ENCODE peak calls at places on chromosomes 13 and 19, in eight cellular contexts. One of them, this sample, is unnamed.

GRCh38 chr13:112251930-112252585 is 124.1 kb upstream of the SPACA7 start:
- DNase-seq in kidney glomerular epithelial cell: no peak
- DNase-seq in CD8-positive, alpha-beta memory T cell: no peak
- DNase-seq in stimulated activated CD4-positive, alpha-beta T cell treated with anti-CD3 and anti-CD28 coated beads, TNF-alpha, amount 100 ng/mL, for 4 hours: no peak
- DNase-seq in GM03348: no peak
- DNase-seq in NCI-H774: no peak
- DNase-seq in HuH-7: no peak
- DNase-seq in immature natural killer cell: no peak
- DNase-seq in this sample: no peak

GRCh38 chr13:60335531-60335930 is 61.5 kb upstream of the TDRD3 start:
- DNase-seq in CD8-positive, alpha-beta memory T cell: no peak
- DNase-seq in immature natural killer cell: peak; percentile 6
- DNase-seq in NCI-H774: no peak
- DNase-seq in stimulated activated CD4-positive, alpha-beta T cell treated with anti-CD3 and anti-CD28 coated beads, TNF-alpha, amount 100 ng/mL, for 4 hours: no peak
- DNase-seq in kidney glomerular epithelial cell: peak; percentile 10
- DNase-seq in HuH-7: no peak
- DNase-seq in GM03348: peak; percentile 38
- DNase-seq in this sample: no peak

GRCh38 chr13:50531917-50532899 is 311.3 kb downstream of the DLEU7 start:
- DNase-seq in immature natural killer cell: peak; percentile 24
- DNase-seq in NCI-H774: no peak
- DNase-seq in HuH-7: no peak
- DNase-seq in CD8-positive, alpha-beta memory T cell: no peak
- DNase-seq in stimulated activated CD4-positive, alpha-beta T cell treated with anti-CD3 and anti-CD28 coated beads, TNF-alpha, amount 100 ng/mL, for 4 hours: no peak
- DNase-seq in kidney glomerular epithelial cell: peak; percentile 43
- DNase-seq in GM03348: peak; percentile 27
- DNase-seq in this sample: no peak

GRCh38 chr19:45444318-45445041 is 20.8 kb upstream of the ERCC1 start:
- DNase-seq in CD8-positive, alpha-beta memory T cell: peak; percentile 82
- DNase-seq in GM03348: peak; percentile 90
- DNase-seq in stimulated activated CD4-positive, alpha-beta T cell treated with anti-CD3 and anti-CD28 coated beads, TNF-alpha, amount 100 ng/mL, for 4 hours: peak; percentile 56
- DNase-seq in kidney glomerular epithelial cell: peak; percentile 40
- DNase-seq in HuH-7: peak; percentile 83
- DNase-seq in immature natural killer cell: peak; percentile 93
- DNase-seq in NCI-H774: peak; percentile 71
- DNase-seq in this sample: peak; percentile 96

GRCh38 chr19:38375098-38375493 is 725 bp downstream of the PSMD8 start:
- DNase-seq in kidney glomerular epithelial cell: peak; percentile 40
- DNase-seq in HuH-7: no peak
- DNase-seq in GM03348: no peak
- DNase-seq in immature natural killer cell: no peak
- DNase-seq in NCI-H774: no peak
- DNase-seq in stimulated activated CD4-positive, alpha-beta T cell treated with anti-CD3 and anti-CD28 coated beads, TNF-alpha, amount 100 ng/mL, for 4 hours: no peak
- DNase-seq in CD8-positive, alpha-beta memory T cell: no peak
- DNase-seq in this sample: no peak

GRCh38 chr19:49588370-49589122 is 2.4 kb upstream of the PRR12 start:
- DNase-seq in stimulated activated CD4-positive, alpha-beta T cell treated with anti-CD3 and anti-CD28 coated beads, TNF-alpha, amount 100 ng/mL, for 4 hours: no peak
- DNase-seq in CD8-positive, alpha-beta memory T cell: peak; percentile 42
- DNase-seq in immature natural killer cell: no peak
- DNase-seq in kidney glomerular epithelial cell: no peak
- DNase-seq in NCI-H774: no peak
- DNase-seq in HuH-7: no peak
- DNase-seq in GM03348: no peak
- DNase-seq in this sample: no peak

GRCh38 chr13:50706505-50706904 is 137.0 kb downstream of the DLEU7 start:
- DNase-seq in NCI-H774: no peak
- DNase-seq in immature natural killer cell: no peak
- DNase-seq in stimulated activated CD4-positive, alpha-beta T cell treated with anti-CD3 and anti-CD28 coated beads, TNF-alpha, amount 100 ng/mL, for 4 hours: no peak
- DNase-seq in CD8-positive, alpha-beta memory T cell: no peak
- DNase-seq in kidney glomerular epithelial cell: no peak
- DNase-seq in HuH-7: no peak
- DNase-seq in GM03348: no peak
- DNase-seq in this sample: no peak

GRCh38 chr19:5138606-5139594 is 170.0 kb downstream of the KDM4B start:
- DNase-seq in NCI-H774: no peak
- DNase-seq in kidney glomerular epithelial cell: no peak
- DNase-seq in stimulated activated CD4-positive, alpha-beta T cell treated with anti-CD3 and anti-CD28 coated beads, TNF-alpha, amount 100 ng/mL, for 4 hours: peak; percentile 35
- DNase-seq in GM03348: no peak
- DNase-seq in CD8-positive, alpha-beta memory T cell: peak; percentile 80
- DNase-seq in immature natural killer cell: peak; percentile 92
- DNase-seq in HuH-7: no peak
- DNase-seq in this sample: peak; percentile 91

GRCh38 chr19:11155373-11156120 is at the start of gene SPC24:
- DNase-seq in HuH-7: peak; percentile 99
- DNase-seq in immature natural killer cell: peak; percentile 96
- DNase-seq in GM03348: peak; percentile 100
- DNase-seq in NCI-H774: peak; percentile 96
- DNase-seq in stimulated activated CD4-positive, alpha-beta T cell treated with anti-CD3 and anti-CD28 coated beads, TNF-alpha, amount 100 ng/mL, for 4 hours: peak; percentile 72
- DNase-seq in CD8-positive, alpha-beta memory T cell: peak; percentile 92
- DNase-seq in kidney glomerular epithelial cell: peak; percentile 98
- DNase-seq in this sample: peak; percentile 88

GRCh38 chr13:113150545-113151365 is 7.7 kb upstream of the PROZ start:
- DNase-seq in NCI-H774: no peak
- DNase-seq in HuH-7: no peak
- DNase-seq in immature natural killer cell: no peak
- DNase-seq in CD8-positive, alpha-beta memory T cell: no peak
- DNase-seq in stimulated activated CD4-positive, alpha-beta T cell treated with anti-CD3 and anti-CD28 coated beads, TNF-alpha, amount 100 ng/mL, for 4 hours: no peak
- DNase-seq in kidney glomerular epithelial cell: no peak
- DNase-seq in GM03348: no peak
- DNase-seq in this sample: no peak

GRCh38 chr19:53809518-53810186 is 14.5 kb downstream of the NLRP12 start:
- DNase-seq in NCI-H774: no peak
- DNase-seq in CD8-positive, alpha-beta memory T cell: no peak
- DNase-seq in kidney glomerular epithelial cell: no peak
- DNase-seq in stimulated activated CD4-positive, alpha-beta T cell treated with anti-CD3 and anti-CD28 coated beads, TNF-alpha, amount 100 ng/mL, for 4 hours: no peak
- DNase-seq in immature natural killer cell: no peak
- DNase-seq in HuH-7: peak; percentile 16
- DNase-seq in GM03348: no peak
- DNase-seq in this sample: no peak

GRCh38 chr13:111046590-111047141 is 68.4 kb upstream of the ARHGEF7 start:
- DNase-seq in GM03348: peak; percentile 54
- DNase-seq in HuH-7: no peak
- DNase-seq in kidney glomerular epithelial cell: no peak
- DNase-seq in immature natural killer cell: no peak
- DNase-seq in stimulated activated CD4-positive, alpha-beta T cell treated with anti-CD3 and anti-CD28 coated beads, TNF-alpha, amount 100 ng/mL, for 4 hours: no peak
- DNase-seq in CD8-positive, alpha-beta memory T cell: no peak
- DNase-seq in NCI-H774: no peak
- DNase-seq in this sample: peak; percentile 7

GRCh38 chr19:52963229-52963760 is 614 bp upstream of the ZNF816 start:
- DNase-seq in CD8-positive, alpha-beta memory T cell: no peak
- DNase-seq in NCI-H774: no peak
- DNase-seq in GM03348: peak; percentile 20
- DNase-seq in HuH-7: no peak
- DNase-seq in kidney glomerular epithelial cell: peak; percentile 29
- DNase-seq in immature natural killer cell: no peak
- DNase-seq in stimulated activated CD4-positive, alpha-beta T cell treated with anti-CD3 and anti-CD28 coated beads, TNF-alpha, amount 100 ng/mL, for 4 hours: no peak
- DNase-seq in this sample: no peak

GRCh38 chr13:32426981-32427851 is 714 bp downstream of the N4BP2L1 start:
- DNase-seq in kidney glomerular epithelial cell: no peak
- DNase-seq in GM03348: peak; percentile 63
- DNase-seq in HuH-7: peak; percentile 22
- DNase-seq in stimulated activated CD4-positive, alpha-beta T cell treated with anti-CD3 and anti-CD28 coated beads, TNF-alpha, amount 100 ng/mL, for 4 hours: peak; percentile 38
- DNase-seq in immature natural killer cell: peak; percentile 52
- DNase-seq in CD8-positive, alpha-beta memory T cell: peak; percentile 65
- DNase-seq in NCI-H774: no peak
- DNase-seq in this sample: peak; percentile 74

GRCh38 chr13:91291078-91291477 is 56.4 kb upstream of the MIR17HG start:
- DNase-seq in stimulated activated CD4-positive, alpha-beta T cell treated with anti-CD3 and anti-CD28 coated beads, TNF-alpha, amount 100 ng/mL, for 4 hours: no peak
- DNase-seq in kidney glomerular epithelial cell: no peak
- DNase-seq in CD8-positive, alpha-beta memory T cell: no peak
- DNase-seq in immature natural killer cell: no peak
- DNase-seq in NCI-H774: no peak
- DNase-seq in HuH-7: no peak
- DNase-seq in GM03348: no peak
- DNase-seq in this sample: no peak

GRCh38 chr13:106570354-106570822 is 2.5 kb upstream of the ARGLU1 start:
- DNase-seq in stimulated activated CD4-positive, alpha-beta T cell treated with anti-CD3 and anti-CD28 coated beads, TNF-alpha, amount 100 ng/mL, for 4 hours: peak; percentile 62
- DNase-seq in HuH-7: peak; percentile 54
- DNase-seq in NCI-H774: peak; percentile 34
- DNase-seq in CD8-positive, alpha-beta memory T cell: no peak
- DNase-seq in immature natural killer cell: peak; percentile 87
- DNase-seq in kidney glomerular epithelial cell: no peak
- DNase-seq in GM03348: peak; percentile 60
- DNase-seq in this sample: peak; percentile 52

GRCh38 chr13:44576396-44577235 is 486 bp upstream of the TSC22D1 start:
- DNase-seq in HuH-7: peak; percentile 17
- DNase-seq in GM03348: peak; percentile 46
- DNase-seq in NCI-H774: no peak
- DNase-seq in immature natural killer cell: no peak
- DNase-seq in stimulated activated CD4-positive, alpha-beta T cell treated with anti-CD3 and anti-CD28 coated beads, TNF-alpha, amount 100 ng/mL, for 4 hours: peak; percentile 18
- DNase-seq in kidney glomerular epithelial cell: no peak
- DNase-seq in CD8-positive, alpha-beta memory T cell: peak; percentile 24
- DNase-seq in this sample: peak; percentile 35

GRCh38 chr19:11420429-11420893 is 1.3 kb upstream of the RGL3 start:
- DNase-seq in HuH-7: peak; percentile 75
- DNase-seq in NCI-H774: no peak
- DNase-seq in immature natural killer cell: no peak
- DNase-seq in kidney glomerular epithelial cell: no peak
- DNase-seq in CD8-positive, alpha-beta memory T cell: no peak
- DNase-seq in stimulated activated CD4-positive, alpha-beta T cell treated with anti-CD3 and anti-CD28 coated beads, TNF-alpha, amount 100 ng/mL, for 4 hours: no peak
- DNase-seq in GM03348: peak; percentile 28
- DNase-seq in this sample: no peak

GRCh38 chr13:46341112-46341711 is 45.8 kb downstream of the RUBCNL start:
- DNase-seq in kidney glomerular epithelial cell: peak; percentile 72
- DNase-seq in CD8-positive, alpha-beta memory T cell: no peak
- DNase-seq in GM03348: peak; percentile 44
- DNase-seq in stimulated activated CD4-positive, alpha-beta T cell treated with anti-CD3 and anti-CD28 coated beads, TNF-alpha, amount 100 ng/mL, for 4 hours: no peak
- DNase-seq in immature natural killer cell: no peak
- DNase-seq in NCI-H774: no peak
- DNase-seq in HuH-7: no peak
- DNase-seq in this sample: peak; percentile 35

GRCh38 chr13:39365879-39366278 is 237.1 kb downstream of the LHFPL6 start:
- DNase-seq in stimulated activated CD4-positive, alpha-beta T cell treated with anti-CD3 and anti-CD28 coated beads, TNF-alpha, amount 100 ng/mL, for 4 hours: no peak
- DNase-seq in GM03348: no peak
- DNase-seq in CD8-positive, alpha-beta memory T cell: no peak
- DNase-seq in kidney glomerular epithelial cell: no peak
- DNase-seq in NCI-H774: no peak
- DNase-seq in immature natural killer cell: no peak
- DNase-seq in HuH-7: no peak
- DNase-seq in this sample: no peak

GRCh38 chr13:40475617-40476016 is 190.8 kb downstream of the FOXO1 start:
- DNase-seq in NCI-H774: no peak
- DNase-seq in CD8-positive, alpha-beta memory T cell: no peak
- DNase-seq in GM03348: no peak
- DNase-seq in stimulated activated CD4-positive, alpha-beta T cell treated with anti-CD3 and anti-CD28 coated beads, TNF-alpha, amount 100 ng/mL, for 4 hours: no peak
- DNase-seq in kidney glomerular epithelial cell: no peak
- DNase-seq in HuH-7: no peak
- DNase-seq in immature natural killer cell: no peak
- DNase-seq in this sample: no peak

GRCh38 chr19:10580979-10581631 is 6.0 kb downstream of the AP1M2 start:
- DNase-seq in NCI-H774: no peak
- DNase-seq in immature natural killer cell: peak; percentile 86
- DNase-seq in GM03348: peak; percentile 87
- DNase-seq in kidney glomerular epithelial cell: peak; percentile 81
- DNase-seq in CD8-positive, alpha-beta memory T cell: peak; percentile 81
- DNase-seq in stimulated activated CD4-positive, alpha-beta T cell treated with anti-CD3 and anti-CD28 coated beads, TNF-alpha, amount 100 ng/mL, for 4 hours: peak; percentile 78
- DNase-seq in HuH-7: peak; percentile 68
- DNase-seq in this sample: peak; percentile 81

GRCh38 chr13:112249644-112250610 is 126.2 kb upstream of the SPACA7 start:
- DNase-seq in CD8-positive, alpha-beta memory T cell: no peak
- DNase-seq in immature natural killer cell: no peak
- DNase-seq in stimulated activated CD4-positive, alpha-beta T cell treated with anti-CD3 and anti-CD28 coated beads, TNF-alpha, amount 100 ng/mL, for 4 hours: no peak
- DNase-seq in HuH-7: no peak
- DNase-seq in NCI-H774: no peak
- DNase-seq in kidney glomerular epithelial cell: no peak
- DNase-seq in GM03348: no peak
- DNase-seq in this sample: no peak

GRCh38 chr13:77893066-77893465 is 25.6 kb downstream of the EDNRB start:
- DNase-seq in CD8-positive, alpha-beta memory T cell: no peak
- DNase-seq in HuH-7: no peak
- DNase-seq in NCI-H774: no peak
- DNase-seq in GM03348: no peak
- DNase-seq in stimulated activated CD4-positive, alpha-beta T cell treated with anti-CD3 and anti-CD28 coated beads, TNF-alpha, amount 100 ng/mL, for 4 hours: no peak
- DNase-seq in kidney glomerular epithelial cell: no peak
- DNase-seq in immature natural killer cell: no peak
- DNase-seq in this sample: no peak

GRCh38 chr13:51826606-51827005 is 18.4 kb downstream of the TMEM272 start:
- DNase-seq in stimulated activated CD4-positive, alpha-beta T cell treated with anti-CD3 and anti-CD28 coated beads, TNF-alpha, amount 100 ng/mL, for 4 hours: no peak
- DNase-seq in NCI-H774: no peak
- DNase-seq in kidney glomerular epithelial cell: no peak
- DNase-seq in HuH-7: no peak
- DNase-seq in immature natural killer cell: no peak
- DNase-seq in GM03348: no peak
- DNase-seq in CD8-positive, alpha-beta memory T cell: no peak
- DNase-seq in this sample: no peak

GRCh38 chr19:3243851-3244700 is 19.6 kb downstream of the CELF5 start:
- DNase-seq in immature natural killer cell: peak; percentile 39
- DNase-seq in HuH-7: no peak
- DNase-seq in CD8-positive, alpha-beta memory T cell: no peak
- DNase-seq in stimulated activated CD4-positive, alpha-beta T cell treated with anti-CD3 and anti-CD28 coated beads, TNF-alpha, amount 100 ng/mL, for 4 hours: no peak
- DNase-seq in kidney glomerular epithelial cell: peak; percentile 27
- DNase-seq in GM03348: peak; percentile 64
- DNase-seq in NCI-H774: no peak
- DNase-seq in this sample: no peak

GRCh38 chr19:46802152-46802551 is 13.8 kb upstream of the SLC1A5 start:
- DNase-seq in CD8-positive, alpha-beta memory T cell: no peak
- DNase-seq in immature natural killer cell: no peak
- DNase-seq in NCI-H774: no peak
- DNase-seq in HuH-7: no peak
- DNase-seq in GM03348: no peak
- DNase-seq in stimulated activated CD4-positive, alpha-beta T cell treated with anti-CD3 and anti-CD28 coated beads, TNF-alpha, amount 100 ng/mL, for 4 hours: no peak
- DNase-seq in kidney glomerular epithelial cell: no peak
- DNase-seq in this sample: no peak

GRCh38 chr13:20495087-20496023 is 30.3 kb downstream of the CRYL1 start:
- DNase-seq in kidney glomerular epithelial cell: peak; percentile 46
- DNase-seq in NCI-H774: peak; percentile 19
- DNase-seq in stimulated activated CD4-positive, alpha-beta T cell treated with anti-CD3 and anti-CD28 coated beads, TNF-alpha, amount 100 ng/mL, for 4 hours: peak; percentile 18
- DNase-seq in GM03348: peak; percentile 76
- DNase-seq in HuH-7: no peak
- DNase-seq in CD8-positive, alpha-beta memory T cell: peak; percentile 51
- DNase-seq in immature natural killer cell: peak; percentile 64
- DNase-seq in this sample: peak; percentile 56

GRCh38 chr19:29643361-29643935 is 21.8 kb upstream of the PLEKHF1 start:
- DNase-seq in CD8-positive, alpha-beta memory T cell: no peak
- DNase-seq in NCI-H774: no peak
- DNase-seq in kidney glomerular epithelial cell: no peak
- DNase-seq in immature natural killer cell: no peak
- DNase-seq in GM03348: no peak
- DNase-seq in stimulated activated CD4-positive, alpha-beta T cell treated with anti-CD3 and anti-CD28 coated beads, TNF-alpha, amount 100 ng/mL, for 4 hours: no peak
- DNase-seq in HuH-7: no peak
- DNase-seq in this sample: no peak

GRCh38 chr19:3656747-3657394 is 30.3 kb upstream of the CACTIN start:
- DNase-seq in GM03348: no peak
- DNase-seq in immature natural killer cell: no peak
- DNase-seq in CD8-positive, alpha-beta memory T cell: no peak
- DNase-seq in NCI-H774: no peak
- DNase-seq in kidney glomerular epithelial cell: no peak
- DNase-seq in stimulated activated CD4-positive, alpha-beta T cell treated with anti-CD3 and anti-CD28 coated beads, TNF-alpha, amount 100 ng/mL, for 4 hours: no peak
- DNase-seq in HuH-7: no peak
- DNase-seq in this sample: no peak

GRCh38 chr13:50549221-50549942 is 294.1 kb downstream of the DLEU7 start:
- DNase-seq in kidney glomerular epithelial cell: no peak
- DNase-seq in immature natural killer cell: no peak
- DNase-seq in stimulated activated CD4-positive, alpha-beta T cell treated with anti-CD3 and anti-CD28 coated beads, TNF-alpha, amount 100 ng/mL, for 4 hours: no peak
- DNase-seq in HuH-7: no peak
- DNase-seq in GM03348: no peak
- DNase-seq in CD8-positive, alpha-beta memory T cell: no peak
- DNase-seq in NCI-H774: no peak
- DNase-seq in this sample: no peak

GRCh38 chr13:23321534-23322241 is 111.8 kb downstream of the SACS start:
- DNase-seq in NCI-H774: no peak
- DNase-seq in GM03348: peak; percentile 87
- DNase-seq in immature natural killer cell: peak; percentile 45
- DNase-seq in CD8-positive, alpha-beta memory T cell: peak; percentile 6
- DNase-seq in stimulated activated CD4-positive, alpha-beta T cell treated with anti-CD3 and anti-CD28 coated beads, TNF-alpha, amount 100 ng/mL, for 4 hours: no peak
- DNase-seq in kidney glomerular epithelial cell: peak; percentile 96
- DNase-seq in HuH-7: no peak
- DNase-seq in this sample: no peak

GRCh38 chr13:91946498-91947070 is 548.2 kb downstream of the GPC5 start:
- DNase-seq in GM03348: no peak
- DNase-seq in NCI-H774: peak; percentile 9
- DNase-seq in kidney glomerular epithelial cell: peak; percentile 22
- DNase-seq in CD8-positive, alpha-beta memory T cell: no peak
- DNase-seq in immature natural killer cell: no peak
- DNase-seq in stimulated activated CD4-positive, alpha-beta T cell treated with anti-CD3 and anti-CD28 coated beads, TNF-alpha, amount 100 ng/mL, for 4 hours: no peak
- DNase-seq in HuH-7: peak; percentile 9
- DNase-seq in this sample: no peak

GRCh38 chr13:114149774-114150740 is 17.6 kb upstream of the RASA3 start:
- DNase-seq in NCI-H774: peak; percentile 100
- DNase-seq in stimulated activated CD4-positive, alpha-beta T cell treated with anti-CD3 and anti-CD28 coated beads, TNF-alpha, amount 100 ng/mL, for 4 hours: no peak
- DNase-seq in GM03348: no peak
- DNase-seq in HuH-7: no peak
- DNase-seq in CD8-positive, alpha-beta memory T cell: no peak
- DNase-seq in kidney glomerular epithelial cell: no peak
- DNase-seq in immature natural killer cell: no peak
- DNase-seq in this sample: no peak